ENCODE peak calls at places on chromosomes 11 and 22, in four cellular contexts. W is K562, Z is HL-60, R is GM12878. H is an unnamed sample.

GRCh38 chr22:20758688-20759087 is 15.2 kb upstream of the SERPIND1 start:
- DNase-seq in Z (no peak), R (no peak), W (peak; percentile 64), H (no peak)

GRCh38 chr22:48874956-48875355 is 952.7 kb downstream of the BRD1 start:
- DNase-seq in Z (no peak), R (no peak), W (no peak), H (no peak)

GRCh38 chr11:79081441-79082124 is 359.2 kb downstream of the TENM4 start:
- DNase-seq in Z (no peak), R (no peak), W (no peak), H (no peak)

GRCh38 chr11:85951428-85952107 is 96.4 kb downstream of the CCDC83 start:
- DNase-seq in Z (no peak), W (no peak), R (no peak), H (no peak)

GRCh38 chr22:28600546-28601143 is 79.0 kb downstream of the TTC28 start:
- DNase-seq in W (peak; percentile 48), Z (peak; percentile 29), R (no peak), H (no peak)

GRCh38 chr11:80136991-80137390 is 696.2 kb upstream of the TENM4 start:
- DNase-seq in Z (no peak), R (no peak), W (no peak), H (no peak)

GRCh38 chr11:45924927-45925326 is 2.5 kb downstream of the LARGE2 start:
- DNase-seq in R (no peak), W (no peak), Z (no peak), H (no peak)

GRCh38 chr11:112655386-112655785 is 305.8 kb upstream of the NCAM1 start:
- DNase-seq in W (peak; percentile 1), R (no peak), Z (no peak), H (no peak)

GRCh38 chr11:86374586-86374985 is at the start of gene CCDC81:
- DNase-seq in W (no peak), Z (no peak), R (no peak), H (no peak)

GRCh38 chr11:119195680-119196079 is 10.4 kb downstream of the NHERF4 start:
- DNase-seq in Z (no peak), W (peak; percentile 28), R (no peak), H (no peak)

GRCh38 chr11:26583550-26583949 is 11.5 kb upstream of the MUC15 start:
- DNase-seq in W (no peak), Z (no peak), R (no peak), H (no peak)

GRCh38 chr11:17972987-17973386 is 39.9 kb downstream of the SERGEF start:
- DNase-seq in W (peak; percentile 50), Z (no peak), R (no peak), H (no peak)

GRCh38 chr11:113841691-113842090 is 33.7 kb downstream of the USP28 start:
- DNase-seq in R (no peak), Z (no peak), W (no peak), H (no peak)

GRCh38 chr22:19360300-19360792 is 68.8 kb upstream of the CLTCL1 start:
- DNase-seq in R (no peak), W (peak; percentile 35), Z (no peak), H (no peak)

GRCh38 chr11:45369294-45369693 is 83.2 kb upstream of the SYT13 start:
- DNase-seq in R (no peak), W (no peak), Z (no peak), H (no peak)

GRCh38 chr11:99098751-99099150 is 78.0 kb downstream of the CNTN5 start:
- DNase-seq in R (peak; percentile 20), W (no peak), Z (no peak), H (no peak)

GRCh38 chr22:36565686-36566085 is 36.7 kb upstream of the EIF3D start:
- DNase-seq in Z (no peak), R (no peak), W (no peak), H (no peak)

GRCh38 chr11:111225871-111226270 is 19.7 kb upstream of the POU2AF2 start:
- DNase-seq in Z (no peak), W (no peak), R (no peak), H (no peak)

GRCh38 chr11:38226684-38227083 is 1628.6 kb upstream of the RAG2 start:
- DNase-seq in W (no peak), Z (no peak), R (no peak), H (no peak)

GRCh38 chr22:40560551-40560950 is 76.0 kb downstream of the MRTFA start:
- DNase-seq in R (no peak), W (peak; percentile 69), Z (no peak), H (no peak)

GRCh38 chr11:86056262-86056911 is 12.5 kb downstream of the PICALM start:
- DNase-seq in Z (no peak), R (no peak), W (no peak), H (no peak)

GRCh38 chr22:50171319-50171964 is 911 bp downstream of the PANX2 start:
- DNase-seq in Z (no peak), W (no peak), R (no peak), H (no peak)

GRCh38 chr22:27474711-27475547 is 326.6 kb downstream of the MN1 start:
- DNase-seq in W (no peak), R (no peak), Z (no peak), H (no peak)

GRCh38 chr22:33210129-33210784 is 152.1 kb upstream of the SYN3 start:
- DNase-seq in W (peak; percentile 41), R (no peak), Z (no peak), H (peak; percentile 57)

DNA sequence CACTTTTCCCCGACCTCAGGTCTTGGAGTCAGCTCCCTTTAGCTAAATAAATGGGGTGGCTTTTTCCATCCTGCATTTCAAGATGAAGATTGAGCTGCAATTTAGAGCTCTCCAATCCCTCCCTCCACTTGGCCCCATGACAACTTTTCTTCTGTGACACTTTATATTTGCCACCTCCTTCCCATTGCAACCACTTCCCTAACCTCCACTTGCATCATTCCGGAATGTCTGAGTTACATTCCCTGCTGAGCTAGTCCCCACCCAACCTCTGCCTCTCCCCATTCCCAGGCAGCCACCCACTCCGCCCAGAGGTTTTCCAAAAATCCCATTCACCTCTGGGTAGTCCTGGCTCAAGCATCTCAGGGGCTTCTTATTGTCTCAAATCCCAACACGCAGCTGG is 24.7 kb downstream of the PC start:
- DNase-seq in W (no peak), R (no peak), Z (no peak), H (no peak)
- TF ChIP-seq SPI1 in W (no peak), R (no peak), Z (no peak), H (no peak)

DNA sequence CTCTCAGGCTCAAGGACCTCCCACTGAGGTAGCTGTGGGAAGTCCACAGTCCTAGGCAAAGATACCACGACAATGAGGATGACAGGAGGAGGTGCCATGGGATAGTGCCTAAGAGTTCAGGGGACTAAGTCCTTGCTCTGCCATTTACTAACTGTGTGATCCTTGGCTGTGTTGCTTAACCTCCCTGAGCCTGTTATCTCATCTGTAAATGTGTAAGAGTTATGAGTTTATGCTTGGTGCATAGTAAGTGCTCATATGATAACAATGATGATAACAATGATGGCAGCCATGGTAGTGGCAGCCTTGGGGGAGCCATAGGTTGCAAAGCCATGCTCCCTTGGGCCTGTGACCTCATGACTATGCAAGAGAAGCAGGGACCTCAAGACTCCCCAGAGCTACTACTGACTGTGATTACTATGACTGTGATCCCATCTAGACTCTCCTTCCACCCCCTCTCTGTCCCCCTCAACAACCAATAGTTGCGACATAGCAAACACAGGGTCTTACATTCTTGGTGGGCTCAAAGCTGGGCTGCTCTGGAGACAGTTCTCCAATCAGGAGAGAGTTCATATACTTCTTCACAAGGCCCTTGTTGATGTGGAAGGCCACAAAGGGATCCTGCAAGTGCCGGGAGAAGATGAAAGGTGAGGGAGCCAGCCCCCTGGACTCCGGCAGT is 3.9 kb downstream of the FADS1 start:
- DNase-seq in W (no peak), Z (no peak), R (no peak), H (no peak)
- TF ChIP-seq SPI1 in W (no peak), Z (no peak), R (no peak), H (no peak)

DNA sequence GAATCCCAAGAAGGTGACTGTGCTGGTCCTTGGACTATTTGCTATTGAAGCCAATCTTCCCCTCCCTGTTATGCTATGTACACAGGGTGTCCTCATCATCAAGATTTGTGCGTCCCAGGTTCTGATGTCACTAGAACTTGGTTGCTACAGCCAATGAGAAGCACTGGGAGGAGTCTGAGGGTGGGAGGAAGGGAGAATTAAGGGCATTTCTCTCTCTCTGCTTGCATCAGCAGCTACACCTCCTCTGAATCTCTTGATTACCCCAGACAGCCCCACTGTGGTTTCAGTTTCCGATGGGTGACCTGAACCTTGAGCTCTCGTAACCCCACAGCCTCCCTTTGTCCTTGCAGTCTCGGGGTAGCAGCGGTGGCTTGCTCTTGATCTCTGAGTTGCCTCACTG is 212.4 kb upstream of the SESN3 start:
- DNase-seq in R (peak; percentile 48), W (peak; percentile 47), Z (peak; percentile 32), H (peak; percentile 44)
- TF ChIP-seq SPI1 in R (no peak), W (no peak), Z (no peak), H (no peak)

GRCh38 chr11:77778118-77778517 is 42.4 kb downstream of the RSF1 start:
- DNase-seq in Z (no peak), W (no peak), R (no peak), H (no peak)
- TF ChIP-seq SPI1 in Z (no peak), W (no peak), R (no peak), H (no peak)

DNA sequence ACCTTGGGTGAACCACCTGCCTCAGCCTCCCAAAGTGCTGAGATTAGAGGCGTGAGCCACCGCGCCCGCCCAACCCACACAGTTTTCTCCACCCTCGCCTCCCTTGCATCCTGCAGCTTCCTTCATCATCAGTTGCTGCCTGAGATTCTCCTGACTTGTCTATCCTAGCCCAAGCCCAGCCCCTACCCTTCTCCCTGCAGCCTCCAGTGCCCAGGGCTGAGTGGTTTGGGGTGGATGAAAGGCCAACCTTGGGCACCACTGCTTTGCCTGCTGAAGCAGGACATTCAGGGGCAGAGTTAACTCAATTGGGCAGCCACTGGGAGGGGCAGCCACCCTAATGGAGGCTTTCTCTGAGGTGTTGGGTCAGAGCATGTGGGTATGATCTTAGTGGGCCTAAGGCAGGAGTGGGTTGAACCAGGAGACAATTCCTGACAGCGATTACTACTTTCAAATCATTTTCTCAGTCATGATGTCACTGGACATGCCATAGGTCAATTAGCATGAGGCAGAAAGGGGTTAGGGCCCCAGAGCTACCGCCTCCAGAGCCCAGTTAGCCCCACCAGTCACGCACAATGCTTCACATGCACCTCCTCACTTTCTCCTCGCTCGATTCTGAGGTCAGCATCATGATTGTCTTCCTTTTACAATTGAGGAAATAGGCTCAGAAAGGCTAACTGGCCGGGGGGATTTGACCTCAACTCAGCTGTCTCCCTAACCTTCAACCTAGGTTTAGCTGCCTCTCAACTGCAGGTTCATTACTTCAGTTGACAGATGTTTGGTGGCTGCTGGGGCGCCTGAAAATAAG is 1.0 kb upstream of the FKBP2 start:
- DNase-seq in W (peak; percentile 64), Z (peak; percentile 93), R (peak; percentile 36), H (no peak)
- TF ChIP-seq SPI1 in W (peak; percentile 70), Z (peak; percentile 90), R (peak; percentile 85), H (peak; percentile 90)

GRCh38 chr11:2425506-2425905 is 18.8 kb downstream of the TRPM5 start:
- DNase-seq in R (no peak), W (no peak), Z (no peak), H (no peak)

GRCh38 chr11:2428322-2428795 is 16.0 kb downstream of the TRPM5 start:
- DNase-seq in W (peak; percentile 72), Z (no peak), R (no peak), H (peak; percentile 80)

GRCh38 chr11:2427721-2428321 is 16.5 kb downstream of the TRPM5 start:
- DNase-seq in W (no peak), Z (no peak), R (no peak), H (no peak)

GRCh38 chr11:2426221-2426620 is 18.1 kb downstream of the TRPM5 start:
- DNase-seq in R (no peak), Z (no peak), W (no peak), H (no peak)

GRCh38 chr11:2426826-2427521 is 17.3 kb downstream of the TRPM5 start:
- DNase-seq in Z (no peak), R (no peak), W (no peak), H (no peak)
- TF ChIP-seq SPI1 in Z (no peak), R (no peak), W (no peak), H (no peak)